ENCODE peak calls at places on chromosomes 3 and 15, in four cellular contexts. One of them, this sample, is unnamed.
A peak's percentile ranks its signal among the peaks of the same experiment; 100 is the strongest.

GRCh38 chr15:93031103-93031464 is 57.9 kb downstream of the RGMA start:
- DNase-seq in fibroblast of lung: no peak
- DNase-seq in mesothelial cell of epicardium: no peak
- DNase-seq in LoVo: no peak
- DNase-seq in this sample: no peak

GRCh38 chr15:26767169-26767670 is 5.6 kb downstream of the GABRB3 start:
- DNase-seq in fibroblast of lung: no peak
- DNase-seq in mesothelial cell of epicardium: no peak
- DNase-seq in LoVo: no peak
- DNase-seq in this sample: no peak

GRCh38 chr3:120344349-120344748 is 4.8 kb downstream of the LRRC58 start:
- DNase-seq in fibroblast of lung: peak; percentile 6
- DNase-seq in mesothelial cell of epicardium: no peak
- DNase-seq in LoVo: peak; percentile 48
- DNase-seq in this sample: no peak

GRCh38 chr3:139318431-139318816 is 25.4 kb upstream of the MRPS22 start:
- DNase-seq in fibroblast of lung: no peak
- DNase-seq in mesothelial cell of epicardium: no peak
- DNase-seq in LoVo: peak; percentile 43
- DNase-seq in this sample: no peak

GRCh38 chr3:88005066-88005465 is 53.7 kb downstream of the CGGBP1 start:
- DNase-seq in fibroblast of lung: peak; percentile 58
- DNase-seq in mesothelial cell of epicardium: no peak
- DNase-seq in LoVo: peak; percentile 33
- DNase-seq in this sample: no peak

GRCh38 chr15:55778932-55779331 is 36.0 kb upstream of the PRTG start:
- DNase-seq in fibroblast of lung: no peak
- DNase-seq in mesothelial cell of epicardium: no peak
- DNase-seq in LoVo: no peak
- DNase-seq in this sample: no peak

GRCh38 chr3:141876381-141876890 is at the start of gene ATP1B3:
- DNase-seq in fibroblast of lung: peak; percentile 76
- DNase-seq in mesothelial cell of epicardium: peak; percentile 70
- DNase-seq in LoVo: peak; percentile 90
- DNase-seq in this sample: peak; percentile 74

GRCh38 chr3:31439888-31440287 is 92.8 kb upstream of the STT3B start:
- DNase-seq in fibroblast of lung: no peak
- DNase-seq in mesothelial cell of epicardium: no peak
- DNase-seq in LoVo: no peak
- DNase-seq in this sample: no peak

GRCh38 chr3:159787794-159788205 is 200.8 kb upstream of the IL12A start:
- DNase-seq in fibroblast of lung: peak; percentile 86
- DNase-seq in mesothelial cell of epicardium: no peak
- DNase-seq in LoVo: peak; percentile 74
- DNase-seq in this sample: peak; percentile 87

GRCh38 chr15:73991260-73991659 is 835 bp downstream of the STOML1 start:
- DNase-seq in fibroblast of lung: peak; percentile 48
- DNase-seq in mesothelial cell of epicardium: no peak
- DNase-seq in LoVo: no peak
- DNase-seq in this sample: no peak